ENCODE peak calls at places on chromosome 14, in six cellular contexts. Y is fibroblast of mammary gland, Q is EL, C is anterior cingulate cortex, V is HEK293T, U is GM04504. W is an unnamed sample.

GRCh38 chr14:91249841-91250616 is 5.5 kb upstream of the GPR68 start:
- DNase-seq in Y (no peak), Q (peak), C (no peak), V (no peak), U (no peak), W (no peak)

GRCh38 chr14:70096866-70097265 is 91.9 kb downstream of the SLC8A3 start:
- DNase-seq in Y (peak), Q (peak), C (no peak), V (peak), U (no peak), W (no peak)

GRCh38 chr14:105447651-105448640 is 26.7 kb upstream of the CRIP2 start:
- DNase-seq in Y (no peak), Q (no peak), C (no peak), V (no peak), U (no peak), W (no peak)

GRCh38 chr14:92456215-92457017 is 57.2 kb upstream of the RIN3 start:
- DNase-seq in Y (peak), Q (peak), C (peak), V (peak), U (peak), W (no peak)

GRCh38 chr14:84760506-84760905 is 769.4 kb upstream of the FLRT2 start:
- DNase-seq in Y (peak), Q (no peak), C (no peak), V (no peak), U (peak), W (no peak)

GRCh38 chr14:100065161-100065871 is at the start of gene EVL:
- DNase-seq in Y (no peak), Q (no peak), C (no peak), V (no peak), U (no peak), W (no peak)

GRCh38 chr14:71665157-71665556 is 267.1 kb upstream of the RGS6 start:
- DNase-seq in Y (peak), Q (peak), C (no peak), V (no peak), U (peak), W (peak)

GRCh38 chr14:35285991-35286564 is 6.1 kb upstream of the PSMA6 start:
- DNase-seq in Y (no peak), Q (no peak), C (no peak), V (no peak), U (no peak), W (no peak)

GRCh38 chr14:95478309-95478708 is 38.1 kb downstream of the SYNE3 start:
- DNase-seq in Y (no peak), Q (no peak), C (no peak), V (no peak), U (no peak), W (no peak)

GRCh38 chr14:68719634-68720384 is 73.1 kb downstream of the ZFP36L1 start:
- DNase-seq in Y (no peak), Q (no peak), C (no peak), V (no peak), U (no peak), W (no peak)

GRCh38 chr14:22489957-22490950 is 98.8 kb downstream of the DAD1 start:
- DNase-seq in Y (no peak), Q (no peak), C (no peak), V (no peak), U (no peak), W (no peak)